ENCODE peak calls at places on chromosome 14, in nine cellular contexts. G is K562, D is neural progenitor cell, K is heart left ventricle, W is lung, L is psoas muscle, Z is uterus, V is tibial nerve, B is endothelial cell of umbilical vein. A is an unnamed sample.

GRCh38 chr14:34199585-34199984 is 248.7 kb upstream of the EGLN3 start:
- DNase-seq in W (no peak), V (no peak), G (no peak), K (no peak), D (no peak), B (no peak), L (no peak), Z (no peak), A (no peak)

GRCh38 chr14:75977544-75977943 is 4.3 kb downstream of the TGFB3 start:
- DNase-seq in W (no peak), K (no peak), Z (no peak), D (no peak), L (no peak), B (no peak), V (no peak), G (no peak), A (no peak)

GRCh38 chr14:56153271-56153670 is 35.1 kb downstream of the PELI2 start:
- DNase-seq in D (no peak), W (no peak), B (peak), K (no peak), L (no peak), G (no peak), Z (no peak), V (no peak), A (no peak)

GRCh38 chr14:45698462-45699134 is 445.6 kb upstream of the MIS18BP1 start:
- DNase-seq in K (no peak), W (no peak), Z (no peak), V (no peak), L (no peak), B (peak), G (no peak), D (no peak), A (no peak)

GRCh38 chr14:104115131-104115600 is 23.2 kb upstream of the KIF26A start:
- DNase-seq in L (no peak), D (no peak), V (no peak), Z (peak), W (no peak), B (no peak), K (peak), G (no peak), A (no peak)

GRCh38 chr14:55843718-55844403 is 263.9 kb downstream of the KTN1 start:
- DNase-seq in K (no peak), D (no peak), G (no peak), W (no peak), L (no peak), V (no peak), B (peak), Z (no peak), A (no peak)

GRCh38 chr14:51865953-51866747 is 5.7 kb downstream of the GNG2 start:
- DNase-seq in B (no peak), K (no peak), G (no peak), Z (no peak), W (no peak), L (no peak), V (no peak), D (no peak), A (no peak)

GRCh38 chr14:85531141-85531593 is 1.2 kb downstream of the FLRT2 start:
- DNase-seq in G (no peak), D (peak), V (peak), L (peak), Z (peak), B (peak), K (peak), W (no peak), A (peak)

GRCh38 chr14:69152944-69153847 is at the start of gene DCAF5:
- DNase-seq in K (peak), G (peak), V (peak), L (peak), D (peak), Z (peak), W (peak), B (peak), A (peak)

GRCh38 chr14:103483600-103483999 is 39.0 kb downstream of the CKB start:
- DNase-seq in G (no peak), W (no peak), Z (no peak), V (no peak), K (no peak), D (no peak), L (no peak), B (peak), A (no peak)

DNA sequence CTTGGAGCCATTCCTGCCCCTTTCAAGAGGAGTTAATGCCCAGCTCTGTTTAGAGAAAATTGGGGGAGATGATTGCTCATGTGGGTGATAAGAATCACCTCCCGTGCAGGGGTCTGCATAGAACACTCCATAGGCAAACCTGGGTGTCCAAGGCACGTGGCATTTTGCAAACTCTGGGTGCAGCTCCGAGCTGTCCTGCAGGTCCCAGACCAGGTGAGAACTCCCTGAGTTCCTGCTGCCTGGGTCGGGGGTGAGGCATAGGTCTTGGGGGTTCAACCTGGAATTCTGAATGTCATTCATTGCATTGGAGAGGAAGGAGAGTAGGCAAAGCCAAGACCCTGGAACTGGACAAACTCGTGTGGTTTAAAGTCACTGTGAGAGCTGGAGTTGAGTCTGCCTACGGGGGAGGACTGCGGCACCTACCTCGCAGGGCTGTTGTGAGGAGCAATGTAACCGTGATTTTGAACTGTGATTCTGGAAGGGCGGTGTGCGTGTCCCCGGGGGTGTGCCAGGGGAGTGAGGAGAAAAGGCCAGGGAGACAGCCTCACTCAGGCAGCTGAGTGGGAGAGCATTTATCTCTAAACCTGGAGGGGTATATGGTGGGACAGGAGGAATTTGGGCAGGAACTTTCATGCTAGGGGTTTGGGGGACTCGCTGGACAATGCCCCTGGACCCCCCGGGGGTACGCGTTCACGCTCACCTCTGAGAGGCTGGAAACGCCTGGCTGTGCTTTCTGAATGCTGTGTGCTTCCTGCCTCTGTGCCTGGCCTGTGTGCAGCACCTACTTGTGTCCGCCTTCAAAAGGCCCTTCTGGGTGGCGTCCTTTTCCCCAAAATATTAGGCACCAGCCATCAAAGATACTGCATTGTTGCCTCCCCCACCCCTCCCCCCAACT is 30.4 kb downstream of the MEG3 start:
- DNase-seq in V (no peak), Z (no peak), L (peak), D (no peak), W (no peak), K (peak), G (no peak), B (no peak), A (no peak)
- H3K27ac ChIP-seq in V (no peak), Z (no peak), L (no peak), D (no peak), W (no peak), K (no peak), G (no peak), B (no peak), A (no peak)

DNA sequence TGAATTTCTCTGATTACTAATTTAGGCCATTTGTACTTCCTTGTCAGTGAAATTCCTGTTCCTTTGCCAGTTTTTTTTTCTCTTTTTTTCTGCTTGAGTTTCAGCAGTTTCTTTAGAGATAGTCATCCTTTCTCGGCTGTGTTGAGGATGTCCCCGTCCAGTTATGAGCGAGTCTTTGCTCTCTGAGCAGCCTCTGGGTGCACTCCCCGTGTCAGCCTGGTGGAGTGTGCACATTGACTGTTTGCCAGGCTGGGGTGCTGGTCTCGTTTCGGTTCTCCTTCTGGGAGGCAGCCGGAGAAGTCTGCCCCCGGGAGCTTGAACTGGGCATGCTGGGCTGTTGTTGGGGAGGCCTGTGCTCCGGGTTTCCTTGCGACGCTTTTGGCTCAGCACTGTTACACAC is 3.0 kb downstream of the PACS2 start:
- DNase-seq in Z (no peak), G (no peak), K (no peak), W (no peak), D (no peak), V (no peak), L (peak), B (no peak), A (no peak)
- H3K27ac ChIP-seq in Z (peak), G (no peak), K (no peak), W (no peak), D (no peak), V (peak), L (peak), B (no peak), A (no peak)

GRCh38 chr14:48788771-48789170 is 797.4 kb downstream of the RPS29 start:
- DNase-seq in D (no peak), Z (no peak), W (no peak), V (no peak), G (no peak), B (no peak), L (no peak), K (no peak), A (no peak)
- H3K27ac ChIP-seq in D (no peak), Z (no peak), W (no peak), V (no peak), G (no peak), B (no peak), L (no peak), K (no peak), A (no peak)

DNA sequence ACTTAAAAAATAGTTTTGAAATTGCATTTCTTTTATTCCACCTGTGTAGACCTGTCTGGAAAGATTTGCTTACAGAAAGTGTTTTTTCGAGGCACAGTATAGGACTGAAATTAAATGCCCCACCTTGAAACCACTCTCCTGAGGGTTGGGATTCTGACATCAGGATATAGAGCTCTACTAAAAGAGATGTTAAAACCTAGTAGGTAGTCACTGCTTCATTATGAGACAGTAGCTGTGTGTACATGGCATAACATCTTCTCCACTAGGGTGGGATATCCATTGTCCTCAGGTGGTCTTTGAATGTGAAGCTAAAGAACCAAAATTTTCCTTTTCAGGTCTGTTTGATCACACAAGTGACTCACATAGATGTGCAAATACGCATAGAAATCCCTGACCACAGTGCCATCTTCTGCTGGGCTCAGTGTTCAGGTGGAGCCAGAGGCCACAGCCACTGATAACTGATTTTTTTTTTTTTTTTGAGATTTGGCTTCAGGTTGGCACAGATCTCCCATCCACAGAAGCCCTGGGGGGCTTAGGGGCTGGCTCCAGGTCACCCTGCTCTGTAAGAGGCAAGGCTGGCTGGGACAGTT is 125.6 kb downstream of the DAAM1 start:
- DNase-seq in D (no peak), Z (no peak), G (no peak), K (no peak), W (no peak), B (no peak), L (no peak), V (no peak), A (no peak)
- H3K27ac ChIP-seq in D (no peak), Z (peak), G (no peak), K (no peak), W (no peak), B (no peak), L (no peak), V (no peak), A (no peak)

DNA sequence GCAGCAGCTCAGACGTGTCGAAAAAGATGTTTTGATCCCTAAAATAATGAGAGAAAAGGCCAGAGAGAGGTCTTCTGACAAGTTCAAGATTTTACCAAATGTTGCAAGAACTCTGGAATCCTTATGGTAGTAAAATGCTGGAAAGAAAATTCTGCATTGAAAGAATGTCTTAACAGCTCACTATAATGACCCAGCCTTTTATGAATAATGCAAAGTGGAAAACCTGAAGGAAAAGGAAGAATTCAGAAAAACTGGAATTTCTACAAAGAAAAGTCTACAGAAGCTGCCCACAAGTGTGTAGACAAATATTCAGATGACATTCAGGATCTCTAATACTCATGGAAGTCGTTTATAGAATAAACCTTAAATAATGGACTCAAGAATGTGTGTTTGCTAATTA is 1.8 kb upstream of the CCDC88C start:
- DNase-seq in W (no peak), Z (no peak), B (no peak), K (no peak), D (no peak), L (no peak), V (no peak), G (no peak), A (no peak)
- H3K27ac ChIP-seq in W (no peak), Z (no peak), B (no peak), K (no peak), D (no peak), L (no peak), V (no peak), G (no peak), A (no peak)

GRCh38 chr14:95386536-95386935 is 66.8 kb upstream of the CLMN start:
- DNase-seq in Z (no peak), B (no peak), W (no peak), V (no peak), G (no peak), D (no peak), K (no peak), L (no peak), A (no peak)

GRCh38 chr14:95387826-95388445 is 68.2 kb upstream of the CLMN start:
- DNase-seq in Z (no peak), W (no peak), K (no peak), G (no peak), B (no peak), L (no peak), V (no peak), D (no peak), A (no peak)

GRCh38 chr14:95388699-95389098 is 69.0 kb upstream of the CLMN start:
- DNase-seq in W (no peak), K (no peak), G (no peak), D (no peak), B (no peak), L (no peak), Z (no peak), V (no peak), A (no peak)

GRCh38 chr14:95382747-95383146 is 63.0 kb upstream of the CLMN start:
- DNase-seq in G (no peak), K (no peak), L (no peak), V (no peak), Z (no peak), D (no peak), W (no peak), B (no peak), A (no peak)

GRCh38 chr14:95385701-95386100 is 66.0 kb upstream of the CLMN start:
- DNase-seq in V (no peak), W (no peak), B (no peak), G (no peak), K (no peak), D (no peak), Z (no peak), L (no peak), A (no peak)
- H3K27ac ChIP-seq in V (no peak), W (no peak), B (no peak), G (no peak), K (no peak), D (no peak), Z (no peak), L (no peak), A (no peak)

A was measured in heart right ventricle.